ENCODE peak calls at places on chromosomes 3 and 15, in eight cellular contexts. One of them, this sample, is unnamed.

GRCh38 chr3:136949708-136950107 is 8.1 kb upstream of the IL20RB start:
- DNase-seq in fibroblast of the aortic adventitia: peak; percentile 57
- DNase-seq in BJ: no peak
- DNase-seq in NB4: no peak
- DNase-seq in ovary: no peak
- DNase-seq in Peyer's patch: no peak
- DNase-seq in AG09309: no peak
- DNase-seq in CD8-positive, alpha-beta T cell: no peak
- DNase-seq in this sample: no peak

GRCh38 chr3:138307896-138308295 is 21.8 kb downstream of the NME9 start:
- DNase-seq in NB4: no peak
- DNase-seq in CD8-positive, alpha-beta T cell: no peak
- DNase-seq in ovary: no peak
- DNase-seq in Peyer's patch: no peak
- DNase-seq in fibroblast of the aortic adventitia: no peak
- DNase-seq in BJ: no peak
- DNase-seq in AG09309: no peak
- DNase-seq in this sample: no peak

GRCh38 chr3:30607032-30607833 is 832 bp downstream of the TGFBR2 start:
- DNase-seq in AG09309: no peak
- DNase-seq in BJ: no peak
- DNase-seq in ovary: peak; percentile 55
- DNase-seq in fibroblast of the aortic adventitia: peak; percentile 46
- DNase-seq in Peyer's patch: peak; percentile 88
- DNase-seq in NB4: peak; percentile 85
- DNase-seq in CD8-positive, alpha-beta T cell: peak; percentile 74
- DNase-seq in this sample: peak; percentile 21

GRCh38 chr3:46098319-46098761 is 71.1 kb upstream of the XCR1 start:
- DNase-seq in fibroblast of the aortic adventitia: peak; percentile 82
- DNase-seq in CD8-positive, alpha-beta T cell: peak; percentile 50
- DNase-seq in ovary: no peak
- DNase-seq in BJ: no peak
- DNase-seq in AG09309: peak; percentile 54
- DNase-seq in Peyer's patch: peak; percentile 45
- DNase-seq in NB4: peak; percentile 99
- DNase-seq in this sample: no peak

GRCh38 chr3:31440878-31441277 is 91.8 kb upstream of the STT3B start:
- DNase-seq in BJ: no peak
- DNase-seq in ovary: no peak
- DNase-seq in NB4: no peak
- DNase-seq in CD8-positive, alpha-beta T cell: no peak
- DNase-seq in fibroblast of the aortic adventitia: no peak
- DNase-seq in AG09309: no peak
- DNase-seq in Peyer's patch: no peak
- DNase-seq in this sample: no peak

GRCh38 chr15:31342381-31342780 is 15.7 kb downstream of the KLF13 start:
- DNase-seq in CD8-positive, alpha-beta T cell: no peak
- DNase-seq in fibroblast of the aortic adventitia: no peak
- DNase-seq in NB4: no peak
- DNase-seq in Peyer's patch: no peak
- DNase-seq in ovary: no peak
- DNase-seq in BJ: no peak
- DNase-seq in AG09309: no peak
- DNase-seq in this sample: no peak

GRCh38 chr15:38074029-38074428 is 139.6 kb downstream of the TMCO5A start:
- DNase-seq in ovary: no peak
- DNase-seq in CD8-positive, alpha-beta T cell: no peak
- DNase-seq in fibroblast of the aortic adventitia: peak; percentile 45
- DNase-seq in BJ: no peak
- DNase-seq in Peyer's patch: no peak
- DNase-seq in AG09309: no peak
- DNase-seq in NB4: no peak
- DNase-seq in this sample: no peak

GRCh38 chr3:32890420-32891276 is 60.8 kb upstream of the CCR4 start:
- DNase-seq in AG09309: no peak
- DNase-seq in ovary: no peak
- DNase-seq in BJ: no peak
- DNase-seq in NB4: no peak
- DNase-seq in fibroblast of the aortic adventitia: no peak
- DNase-seq in Peyer's patch: no peak
- DNase-seq in CD8-positive, alpha-beta T cell: no peak
- DNase-seq in this sample: no peak

GRCh38 chr3:47243748-47244147 is 38.9 kb downstream of the KIF9 start:
- DNase-seq in fibroblast of the aortic adventitia: no peak
- DNase-seq in ovary: no peak
- DNase-seq in BJ: no peak
- DNase-seq in AG09309: no peak
- DNase-seq in NB4: no peak
- DNase-seq in CD8-positive, alpha-beta T cell: no peak
- DNase-seq in Peyer's patch: no peak
- DNase-seq in this sample: no peak

GRCh38 chr3:13544293-13544831 is 4.6 kb upstream of the FBLN2 start:
- DNase-seq in fibroblast of the aortic adventitia: peak; percentile 96
- DNase-seq in AG09309: peak; percentile 86
- DNase-seq in NB4: no peak
- DNase-seq in CD8-positive, alpha-beta T cell: peak; percentile 43
- DNase-seq in BJ: peak; percentile 58
- DNase-seq in Peyer's patch: no peak
- DNase-seq in ovary: no peak
- DNase-seq in this sample: no peak

GRCh38 chr15:51907136-51907862 is 64.3 kb downstream of the LEO1 start:
- DNase-seq in ovary: no peak
- DNase-seq in fibroblast of the aortic adventitia: no peak
- DNase-seq in BJ: peak; percentile 40
- DNase-seq in NB4: no peak
- DNase-seq in AG09309: no peak
- DNase-seq in Peyer's patch: no peak
- DNase-seq in CD8-positive, alpha-beta T cell: no peak
- DNase-seq in this sample: no peak

GRCh38 chr3:56940331-56940730 is 120.1 kb upstream of the SPATA12 start:
- DNase-seq in NB4: no peak
- DNase-seq in BJ: no peak
- DNase-seq in ovary: no peak
- DNase-seq in fibroblast of the aortic adventitia: no peak
- DNase-seq in Peyer's patch: no peak
- DNase-seq in CD8-positive, alpha-beta T cell: no peak
- DNase-seq in AG09309: no peak
- DNase-seq in this sample: no peak

GRCh38 chr15:78007965-78008886 is 69.3 kb downstream of the TBC1D2B start:
- DNase-seq in CD8-positive, alpha-beta T cell: no peak
- DNase-seq in ovary: peak; percentile 88
- DNase-seq in NB4: no peak
- DNase-seq in AG09309: peak; percentile 40
- DNase-seq in fibroblast of the aortic adventitia: peak; percentile 85
- DNase-seq in BJ: no peak
- DNase-seq in Peyer's patch: peak; percentile 28
- DNase-seq in this sample: no peak

GRCh38 chr15:60573936-60574335 is 95.0 kb upstream of the ICE2 start:
- DNase-seq in fibroblast of the aortic adventitia: no peak
- DNase-seq in AG09309: no peak
- DNase-seq in BJ: no peak
- DNase-seq in CD8-positive, alpha-beta T cell: peak; percentile 48
- DNase-seq in ovary: no peak
- DNase-seq in Peyer's patch: no peak
- DNase-seq in NB4: no peak
- DNase-seq in this sample: no peak

GRCh38 chr3:147361671-147362420 is 44.5 kb downstream of the ZIC4 start:
- DNase-seq in NB4: peak; percentile 58
- DNase-seq in AG09309: no peak
- DNase-seq in BJ: no peak
- DNase-seq in ovary: no peak
- DNase-seq in Peyer's patch: no peak
- DNase-seq in CD8-positive, alpha-beta T cell: no peak
- DNase-seq in fibroblast of the aortic adventitia: no peak
- DNase-seq in this sample: no peak

GRCh38 chr3:185822957-185823279 is 1.9 kb downstream of the IGF2BP2 start:
- DNase-seq in fibroblast of the aortic adventitia: no peak
- DNase-seq in NB4: no peak
- DNase-seq in AG09309: no peak
- DNase-seq in BJ: no peak
- DNase-seq in Peyer's patch: no peak
- DNase-seq in CD8-positive, alpha-beta T cell: no peak
- DNase-seq in ovary: no peak
- DNase-seq in this sample: no peak

GRCh38 chr3:171195686-171196085 is 169.2 kb upstream of the SLC2A2 start:
- DNase-seq in NB4: no peak
- DNase-seq in ovary: no peak
- DNase-seq in fibroblast of the aortic adventitia: peak; percentile 41
- DNase-seq in Peyer's patch: no peak
- DNase-seq in BJ: no peak
- DNase-seq in AG09309: no peak
- DNase-seq in CD8-positive, alpha-beta T cell: no peak
- DNase-seq in this sample: no peak
- TF ChIP-seq CTCF in NB4: no peak
- TF ChIP-seq CTCF in ovary: no peak
- TF ChIP-seq CTCF in fibroblast of the aortic adventitia: peak; percentile 34
- TF ChIP-seq CTCF in Peyer's patch: peak; percentile 14
- TF ChIP-seq CTCF in BJ: no peak
- TF ChIP-seq CTCF in AG09309: peak; percentile 0
- TF ChIP-seq CTCF in CD8-positive, alpha-beta T cell: no peak
- TF ChIP-seq CTCF in this sample: peak; percentile 33

DNA sequence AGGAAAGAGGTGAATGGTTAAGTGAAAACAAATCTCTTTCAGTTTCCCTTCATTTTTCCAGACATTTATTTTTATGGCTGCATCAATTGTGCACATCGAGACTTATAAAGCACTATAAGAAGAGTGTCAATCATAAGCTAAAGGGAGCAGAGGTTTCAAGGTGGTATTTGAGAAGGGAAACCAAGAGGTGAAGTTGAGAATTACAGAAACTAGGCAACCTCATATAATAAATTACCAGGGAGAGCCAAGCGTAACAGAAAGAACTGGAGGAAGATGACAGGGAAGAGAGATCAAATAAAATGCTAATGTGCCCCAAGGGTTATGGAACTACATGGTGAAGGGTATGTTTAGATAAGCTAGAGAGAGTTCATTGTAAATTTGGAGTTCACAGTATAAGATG is 6.3 kb upstream of the CCDC54 start:
- DNase-seq in fibroblast of the aortic adventitia: no peak
- DNase-seq in AG09309: no peak
- DNase-seq in CD8-positive, alpha-beta T cell: no peak
- DNase-seq in BJ: no peak
- DNase-seq in Peyer's patch: no peak
- DNase-seq in NB4: no peak
- DNase-seq in ovary: no peak
- DNase-seq in this sample: no peak
- TF ChIP-seq CTCF in fibroblast of the aortic adventitia: no peak
- TF ChIP-seq CTCF in AG09309: no peak
- TF ChIP-seq CTCF in CD8-positive, alpha-beta T cell: no peak
- TF ChIP-seq CTCF in BJ: no peak
- TF ChIP-seq CTCF in Peyer's patch: peak; percentile 3
- TF ChIP-seq CTCF in NB4: no peak
- TF ChIP-seq CTCF in ovary: no peak
- TF ChIP-seq CTCF in this sample: no peak

DNA sequence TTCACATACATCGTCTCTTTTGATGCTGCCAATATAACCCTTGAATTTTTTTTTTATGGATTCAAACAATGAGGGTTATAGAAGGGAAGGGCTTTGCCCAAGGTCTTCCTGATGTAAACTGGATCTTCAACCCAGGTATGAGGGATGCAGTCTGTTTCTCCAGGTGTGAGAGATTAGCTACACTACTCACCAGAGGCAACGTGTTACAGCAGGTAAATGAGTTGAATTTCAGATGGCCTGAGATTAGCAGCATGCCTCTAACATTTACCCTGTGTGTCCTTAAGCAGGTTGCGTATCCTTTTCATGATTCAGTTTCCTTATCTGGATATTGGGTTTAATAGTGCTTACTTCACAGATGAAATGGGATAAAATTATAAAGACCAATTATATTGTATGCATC is 1.9 kb downstream of the RTP4 start:
- DNase-seq in fibroblast of the aortic adventitia: no peak
- DNase-seq in BJ: no peak
- DNase-seq in Peyer's patch: no peak
- DNase-seq in AG09309: no peak
- DNase-seq in CD8-positive, alpha-beta T cell: no peak
- DNase-seq in ovary: no peak
- DNase-seq in NB4: no peak
- DNase-seq in this sample: no peak
- TF ChIP-seq CTCF in fibroblast of the aortic adventitia: no peak
- TF ChIP-seq CTCF in BJ: no peak
- TF ChIP-seq CTCF in Peyer's patch: no peak
- TF ChIP-seq CTCF in AG09309: no peak
- TF ChIP-seq CTCF in CD8-positive, alpha-beta T cell: no peak
- TF ChIP-seq CTCF in ovary: no peak
- TF ChIP-seq CTCF in NB4: no peak
- TF ChIP-seq CTCF in this sample: no peak

GRCh38 chr3:193563999-193564398 is 9.3 kb upstream of the ATP13A4 start:
- DNase-seq in Peyer's patch: no peak
- DNase-seq in BJ: no peak
- DNase-seq in NB4: peak; percentile 15
- DNase-seq in CD8-positive, alpha-beta T cell: no peak
- DNase-seq in AG09309: no peak
- DNase-seq in fibroblast of the aortic adventitia: no peak
- DNase-seq in ovary: no peak
- DNase-seq in this sample: no peak
- TF ChIP-seq CTCF in Peyer's patch: peak; percentile 46
- TF ChIP-seq CTCF in BJ: no peak
- TF ChIP-seq CTCF in NB4: peak; percentile 28
- TF ChIP-seq CTCF in CD8-positive, alpha-beta T cell: no peak
- TF ChIP-seq CTCF in AG09309: peak; percentile 23
- TF ChIP-seq CTCF in fibroblast of the aortic adventitia: no peak
- TF ChIP-seq CTCF in ovary: no peak
- TF ChIP-seq CTCF in this sample: no peak

DNA sequence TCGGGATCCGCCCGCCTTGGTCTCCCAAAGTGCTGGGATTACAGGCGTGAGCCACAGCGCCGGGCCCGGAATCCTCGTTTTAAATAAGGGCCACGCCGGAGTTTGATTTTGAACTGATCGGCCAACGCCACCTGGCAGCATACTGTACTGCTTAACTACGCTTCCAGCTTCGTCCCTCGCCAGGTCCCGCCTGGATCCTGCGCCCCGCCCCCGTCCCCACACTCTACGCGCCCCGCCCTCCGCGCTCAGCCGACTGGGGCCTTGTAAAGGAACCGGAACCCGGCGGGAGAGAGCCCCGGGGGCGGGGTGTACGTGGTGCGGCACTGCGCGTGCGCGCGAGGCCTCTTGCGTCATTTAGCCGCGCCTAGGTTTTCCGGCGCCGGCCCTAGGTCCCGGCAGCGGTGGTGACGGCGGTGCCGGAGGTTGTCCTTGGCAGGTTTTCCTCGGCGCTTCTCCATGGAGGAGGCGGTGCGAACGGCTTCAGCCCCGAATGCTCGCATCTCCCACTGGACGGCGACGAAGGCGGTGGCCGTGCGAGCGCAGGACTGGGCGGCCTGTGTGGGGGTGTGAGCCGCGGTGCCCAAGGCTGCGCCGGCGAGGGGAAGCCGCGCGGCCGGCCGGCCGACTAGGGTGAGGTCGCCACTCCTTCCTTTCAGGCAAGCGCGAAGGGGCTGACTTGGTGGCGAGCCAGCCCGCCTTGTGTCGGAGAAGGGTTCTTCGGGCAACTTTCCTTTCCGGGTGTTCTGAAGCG is at the start of gene NIPA2:
- DNase-seq in BJ: peak; percentile 86
- DNase-seq in fibroblast of the aortic adventitia: peak; percentile 98
- DNase-seq in NB4: peak; percentile 97
- DNase-seq in CD8-positive, alpha-beta T cell: peak; percentile 98
- DNase-seq in ovary: peak; percentile 98
- DNase-seq in Peyer's patch: peak; percentile 97
- DNase-seq in AG09309: peak; percentile 90
- DNase-seq in this sample: peak; percentile 98
- TF ChIP-seq CTCF in BJ: no peak
- TF ChIP-seq CTCF in fibroblast of the aortic adventitia: no peak
- TF ChIP-seq CTCF in NB4: no peak
- TF ChIP-seq CTCF in CD8-positive, alpha-beta T cell: no peak
- TF ChIP-seq CTCF in ovary: no peak
- TF ChIP-seq CTCF in Peyer's patch: peak; percentile 30
- TF ChIP-seq CTCF in AG09309: peak; percentile 11
- TF ChIP-seq CTCF in this sample: no peak